ENCODE peak calls at places on chromosomes 12 and 14, in six cellular contexts. F is heart left ventricle, D is IMR-90, E is GM12891, C is A549, Q is ovary. A is an unnamed sample.

GRCh38 chr14:85852900-85853299 is 323.0 kb downstream of the FLRT2 start:
- DNase-seq in C (no peak), D (no peak), Q (no peak), E (no peak), F (no peak), A (peak; percentile 65)

GRCh38 chr12:14340371-14340770 is 25.1 kb upstream of the ATF7IP start:
- DNase-seq in C (no peak), F (no peak), Q (no peak), E (no peak), D (no peak), A (no peak)

GRCh38 chr12:63304844-63305243 is 153.8 kb upstream of the AVPR1A start:
- DNase-seq in C (no peak), F (no peak), Q (no peak), D (no peak), E (no peak), A (peak; percentile 26)

GRCh38 chr14:95474486-95474885 is 42.0 kb downstream of the SYNE3 start:
- DNase-seq in F (no peak), C (no peak), Q (no peak), E (no peak), D (no peak), A (no peak)

GRCh38 chr14:26622611-26623010 is 24.8 kb upstream of the NOVA1 start:
- DNase-seq in E (no peak), C (no peak), Q (no peak), F (no peak), D (no peak), A (no peak)

GRCh38 chr12:45729233-45730115 is at the start of gene ARID2:
- DNase-seq in Q (peak; percentile 79), F (peak; percentile 78), C (no peak), D (peak; percentile 67), E (peak; percentile 27), A (peak; percentile 80)

GRCh38 chr14:68956728-68957127 is 22.4 kb downstream of the ACTN1 start:
- DNase-seq in C (no peak), F (no peak), Q (no peak), D (no peak), E (no peak), A (no peak)

GRCh38 chr12:121926874-121927706 is 8.7 kb downstream of the CFAP251 start:
- DNase-seq in Q (no peak), F (no peak), C (no peak), E (no peak), D (no peak), A (no peak)

GRCh38 chr14:99736600-99737371 is 52.7 kb downstream of the CYP46A1 start:
- DNase-seq in D (no peak), Q (no peak), C (no peak), E (no peak), F (peak; percentile 67), A (no peak)

GRCh38 chr14:91123201-91123600 is 9.3 kb downstream of the DGLUCY start:
- DNase-seq in C (no peak), F (no peak), E (no peak), D (no peak), Q (no peak), A (no peak)

GRCh38 chr14:52926994-52927393 is 23.9 kb downstream of the FERMT2 start:
- DNase-seq in Q (no peak), D (peak; percentile 72), F (no peak), E (no peak), C (no peak), A (no peak)

GRCh38 chr14:49971156-49972141 is 78.6 kb downstream of the ARF6 start:
- DNase-seq in Q (no peak), D (peak; percentile 25), C (no peak), F (no peak), E (peak; percentile 29), A (no peak)

GRCh38 chr14:67491741-67492504 is 3.4 kb upstream of the TMEM229B start:
- DNase-seq in Q (no peak), D (no peak), C (no peak), E (no peak), F (peak; percentile 63), A (no peak)

GRCh38 chr14:88203289-88203688 is 119.8 kb downstream of the KCNK10 start:
- DNase-seq in Q (peak; percentile 82), C (no peak), F (peak; percentile 28), E (no peak), D (no peak), A (no peak)

GRCh38 chr14:90539496-90539775 is 142.6 kb downstream of the CALM1 start:
- DNase-seq in E (no peak), Q (peak; percentile 27), C (no peak), D (no peak), F (no peak), A (no peak)

GRCh38 chr12:57214398-57214781 is 2.2 kb upstream of the NXPH4 start:
- DNase-seq in C (peak; percentile 91), D (peak; percentile 50), E (peak; percentile 69), F (peak; percentile 76), Q (peak; percentile 77), A (peak; percentile 75)

GRCh38 chr12:120234643-120235368 is 30.7 kb downstream of the PXN start:
- DNase-seq in Q (peak; percentile 62), C (peak; percentile 94), F (peak; percentile 93), D (peak; percentile 97), E (no peak), A (peak; percentile 25)

GRCh38 chr12:88650715-88651114 is 70.4 kb upstream of the KITLG start:
- DNase-seq in Q (no peak), F (no peak), E (no peak), C (no peak), D (peak; percentile 89), A (no peak)

GRCh38 chr12:91274886-91275285 is 92.3 kb upstream of the DCN start:
- DNase-seq in Q (no peak), F (no peak), D (peak; percentile 84), E (no peak), C (no peak), A (no peak)

GRCh38 chr12:108097160-108097911 is 31.8 kb upstream of the WSCD2 start:
- DNase-seq in F (no peak), C (no peak), D (no peak), Q (no peak), E (no peak), A (no peak)

GRCh38 chr12:49482095-49483051 is 56.5 kb upstream of the KCNH3 start:
- DNase-seq in F (no peak), E (no peak), C (no peak), D (peak; percentile 39), Q (no peak), A (no peak)

GRCh38 chr12:12466157-12466556 is 96.5 kb downstream of the DUSP16 start:
- DNase-seq in Q (no peak), F (no peak), E (no peak), D (no peak), C (no peak), A (no peak)

GRCh38 chr14:104442611-104443390 is 136.8 kb upstream of the C14orf180 start:
- DNase-seq in D (no peak), C (no peak), E (no peak), F (no peak), Q (peak; percentile 12), A (no peak)

GRCh38 chr12:40312982-40313576 is 88.3 kb downstream of the LRRK2 start:
- DNase-seq in C (peak; percentile 13), F (no peak), D (peak; percentile 31), E (no peak), Q (no peak), A (no peak)

GRCh38 chr12:40314927-40315326 is 90.1 kb downstream of the LRRK2 start:
- DNase-seq in Q (no peak), E (no peak), F (no peak), C (no peak), D (no peak), A (no peak)

GRCh38 chr12:40313928-40314327 is 89.1 kb downstream of the LRRK2 start:
- DNase-seq in F (no peak), Q (no peak), D (no peak), C (no peak), E (peak; percentile 1), A (no peak)

GRCh38 chr12:40312196-40312595 is 87.4 kb downstream of the LRRK2 start:
- DNase-seq in F (no peak), E (no peak), D (no peak), Q (no peak), C (no peak), A (no peak)

GRCh38 chr12:40315375-40315774 is 90.6 kb downstream of the LRRK2 start:
- DNase-seq in F (no peak), E (no peak), D (no peak), Q (no peak), C (no peak), A (no peak)
- TF ChIP-seq POLR2A in F (no peak), E (no peak), D (no peak), Q (no peak), C (no peak), A (no peak)

GRCh38 chr14:92698393-92698792 is 50.0 kb downstream of the LGMN start:
- DNase-seq in C (no peak), E (no peak), Q (no peak), F (no peak), D (no peak), A (no peak)
- TF ChIP-seq POLR2A in C (no peak), E (no peak), Q (no peak), F (no peak), D (no peak), A (no peak)

GRCh38 chr12:48077111-48077510 is 28.8 kb downstream of the SENP1 start:
- DNase-seq in Q (no peak), C (no peak), E (no peak), F (no peak), D (no peak), A (no peak)

GRCh38 chr12:48084066-48084465 is 21.8 kb downstream of the SENP1 start:
- DNase-seq in E (no peak), F (no peak), C (no peak), D (peak; percentile 13), Q (no peak), A (peak; percentile 50)

GRCh38 chr12:48078901-48079300 is 27.0 kb downstream of the SENP1 start:
- DNase-seq in C (no peak), E (no peak), D (peak; percentile 64), Q (no peak), F (no peak), A (no peak)

GRCh38 chr12:48080285-48080684 is 25.6 kb downstream of the SENP1 start:
- DNase-seq in E (no peak), F (no peak), C (no peak), Q (no peak), D (no peak), A (no peak)

GRCh38 chr12:48080821-48081220 is 25.1 kb downstream of the SENP1 start:
- DNase-seq in D (no peak), Q (no peak), C (no peak), F (no peak), E (no peak), A (no peak)
- TF ChIP-seq POLR2A in D (no peak), Q (no peak), C (no peak), F (no peak), E (no peak), A (no peak)

DNA sequence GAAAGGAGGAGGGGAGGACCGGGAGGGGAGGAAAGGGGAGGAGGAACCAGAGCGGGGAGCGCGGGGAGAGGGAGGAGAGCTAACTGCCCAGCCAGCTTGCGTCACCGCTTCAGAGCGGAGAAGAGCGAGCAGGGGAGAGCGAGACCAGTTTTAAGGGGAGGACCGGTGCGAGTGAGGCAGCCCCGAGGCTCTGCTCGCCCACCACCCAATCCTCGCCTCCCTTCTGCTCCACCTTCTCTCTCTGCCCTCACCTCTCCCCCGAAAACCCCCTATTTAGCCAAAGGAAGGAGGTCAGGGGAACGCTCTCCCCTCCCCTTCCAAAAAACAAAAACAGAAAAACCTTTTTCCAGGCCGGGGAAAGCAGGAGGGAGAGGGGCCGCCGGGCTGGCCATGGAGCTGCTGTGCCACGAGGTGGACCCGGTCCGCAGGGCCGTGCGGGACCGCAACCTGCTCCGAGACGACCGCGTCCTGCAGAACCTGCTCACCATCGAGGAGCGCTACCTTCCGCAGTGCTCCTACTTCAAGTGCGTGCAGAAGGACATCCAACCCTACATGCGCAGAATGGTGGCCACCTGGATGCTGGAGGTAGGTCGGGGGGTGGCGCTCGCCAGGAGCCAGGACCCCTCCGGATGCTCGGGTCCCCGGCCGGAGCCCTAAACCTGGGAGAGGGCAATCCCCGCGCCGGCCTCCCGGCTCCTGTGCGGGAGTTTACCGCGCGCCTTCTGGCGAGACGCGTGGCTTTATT is at the start of gene CCND2:
- DNase-seq in E (peak; percentile 71), D (peak; percentile 54), C (peak; percentile 53), F (peak; percentile 94), Q (peak; percentile 79), A (peak; percentile 75)
- TF ChIP-seq POLR2A in E (peak; percentile 98), D (no peak), C (no peak), F (peak; percentile 94), Q (peak; percentile 74), A (peak; percentile 87)